ENCODE peak calls at places on chromosomes 4 and X, in four cellular contexts. One of them, this sample, is unnamed. For H3K27me3, the result is how much of the 10 kb centered on the place peaks cover.

GRCh38 chrX:3585719-3586118 is 127.7 kb downstream of the PRKX start:
- DNase-seq in cardiac muscle cell: no peak
- DNase-seq in A673: no peak
- DNase-seq in GM23248: peak
- DNase-seq in this sample: no peak

GRCh38 chr4:65566473-65566872 is 103.8 kb downstream of the EPHA5 start:
- DNase-seq in cardiac muscle cell: no peak
- DNase-seq in A673: peak
- DNase-seq in GM23248: no peak
- DNase-seq in this sample: peak

GRCh38 chrX:122572461-122572860 is 611.6 kb upstream of the GRIA3 start:
- DNase-seq in GM23248: peak
- DNase-seq in A673: no peak
- DNase-seq in cardiac muscle cell: no peak
- DNase-seq in this sample: no peak

GRCh38 chrX:144730486-144730885 is 516.8 kb upstream of the SPANXN1 start:
- DNase-seq in A673: no peak
- DNase-seq in cardiac muscle cell: peak
- DNase-seq in GM23248: no peak
- DNase-seq in this sample: no peak

GRCh38 chr4:73619351-73619750 is 885 bp downstream of the RASSF6 start:
- DNase-seq in cardiac muscle cell: no peak
- DNase-seq in A673: no peak
- DNase-seq in GM23248: no peak
- DNase-seq in this sample: no peak

GRCh38 chrX:110847334-110847733 is 51.7 kb upstream of the CHRDL1 start:
- DNase-seq in GM23248: peak
- DNase-seq in A673: peak
- DNase-seq in cardiac muscle cell: peak
- DNase-seq in this sample: no peak

GRCh38 chrX:47991263-47992092 is 12.3 kb downstream of the ZNF182 start:
- DNase-seq in A673: no peak
- DNase-seq in GM23248: peak
- DNase-seq in cardiac muscle cell: peak
- DNase-seq in this sample: no peak

GRCh38 chrX:56813318-56813837 is 84.3 kb downstream of the NBDY start:
- DNase-seq in A673: no peak
- DNase-seq in GM23248: peak
- DNase-seq in cardiac muscle cell: peak
- DNase-seq in this sample: peak

GRCh38 chr4:101954351-101954750 is 163.8 kb downstream of the BANK1 start:
- DNase-seq in cardiac muscle cell: no peak
- DNase-seq in GM23248: peak
- DNase-seq in A673: no peak
- DNase-seq in this sample: no peak

GRCh38 chr4:98961770-98962169 is 32.8 kb upstream of the EIF4E start:
- DNase-seq in GM23248: no peak
- DNase-seq in A673: no peak
- DNase-seq in cardiac muscle cell: no peak
- DNase-seq in this sample: no peak

GRCh38 chrX:17710836-17711235 is 26.5 kb upstream of the SCML1 start:
- DNase-seq in GM23248: no peak
- DNase-seq in cardiac muscle cell: no peak
- DNase-seq in A673: no peak
- DNase-seq in this sample: no peak

GRCh38 chrX:17703201-17703600 is 34.1 kb upstream of the SCML1 start:
- DNase-seq in cardiac muscle cell: no peak
- DNase-seq in A673: no peak
- DNase-seq in GM23248: no peak
- DNase-seq in this sample: no peak

GRCh38 chrX:17705211-17705610 is 32.1 kb upstream of the SCML1 start:
- DNase-seq in A673: no peak
- DNase-seq in cardiac muscle cell: no peak
- DNase-seq in GM23248: no peak
- DNase-seq in this sample: no peak

GRCh38 chrX:17706676-17707075 is 30.6 kb upstream of the SCML1 start:
- DNase-seq in cardiac muscle cell: peak
- DNase-seq in GM23248: peak
- DNase-seq in A673: no peak
- DNase-seq in this sample: no peak

DNA sequence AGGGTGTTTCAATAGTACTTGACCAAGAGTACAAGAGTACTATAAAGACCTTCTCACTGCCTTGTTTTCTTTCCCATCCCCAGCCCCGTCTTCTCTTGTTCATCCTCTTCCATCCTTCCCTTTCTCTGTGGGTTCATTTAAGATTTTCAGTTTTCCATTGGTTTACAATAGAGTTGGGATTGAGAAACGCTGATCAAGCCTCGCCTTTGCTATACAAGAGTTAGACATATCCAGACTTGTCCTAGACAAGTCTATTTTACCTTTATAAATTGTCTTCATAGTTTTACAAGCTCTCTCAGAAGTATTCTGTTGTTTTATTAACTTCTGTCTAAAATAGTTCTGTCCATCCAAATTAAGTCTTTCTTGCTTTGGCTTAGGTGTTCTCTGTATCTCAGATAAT is 29.6 kb upstream of the SCML1 start:
- DNase-seq in GM23248: no peak
- DNase-seq in cardiac muscle cell: no peak
- DNase-seq in A673: no peak
- DNase-seq in this sample: no peak
- H3K27me3 ChIP-seq in GM23248: under half
- H3K27me3 ChIP-seq in cardiac muscle cell: under half
- H3K27me3 ChIP-seq in A673: under half
- H3K27me3 ChIP-seq in this sample: under half

GRCh38 chr4:43362875-43363636 is 470.5 kb downstream of the GRXCR1 start:
- DNase-seq in cardiac muscle cell: no peak
- DNase-seq in GM23248: no peak
- DNase-seq in A673: no peak
- DNase-seq in this sample: no peak
- H3K27me3 ChIP-seq in cardiac muscle cell: under half
- H3K27me3 ChIP-seq in GM23248: under half
- H3K27me3 ChIP-seq in A673: under half
- H3K27me3 ChIP-seq in this sample: under half

GRCh38 chrX:114583646-114584433 is at the start of gene HTR2C:
- DNase-seq in A673: no peak
- DNase-seq in cardiac muscle cell: no peak
- DNase-seq in GM23248: no peak
- DNase-seq in this sample: no peak

GRCh38 chrX:114584983-114585842 is 1.3 kb downstream of the HTR2C start:
- DNase-seq in cardiac muscle cell: no peak
- DNase-seq in GM23248: no peak
- DNase-seq in A673: no peak
- DNase-seq in this sample: no peak

GRCh38 chrX:114582698-114583395 is 1.0 kb upstream of the HTR2C start:
- DNase-seq in cardiac muscle cell: no peak
- DNase-seq in GM23248: no peak
- DNase-seq in A673: no peak
- DNase-seq in this sample: no peak

GRCh38 chrX:114582264-114582632 is 1.6 kb upstream of the HTR2C start:
- DNase-seq in A673: no peak
- DNase-seq in cardiac muscle cell: no peak
- DNase-seq in GM23248: no peak
- DNase-seq in this sample: no peak

DNA sequence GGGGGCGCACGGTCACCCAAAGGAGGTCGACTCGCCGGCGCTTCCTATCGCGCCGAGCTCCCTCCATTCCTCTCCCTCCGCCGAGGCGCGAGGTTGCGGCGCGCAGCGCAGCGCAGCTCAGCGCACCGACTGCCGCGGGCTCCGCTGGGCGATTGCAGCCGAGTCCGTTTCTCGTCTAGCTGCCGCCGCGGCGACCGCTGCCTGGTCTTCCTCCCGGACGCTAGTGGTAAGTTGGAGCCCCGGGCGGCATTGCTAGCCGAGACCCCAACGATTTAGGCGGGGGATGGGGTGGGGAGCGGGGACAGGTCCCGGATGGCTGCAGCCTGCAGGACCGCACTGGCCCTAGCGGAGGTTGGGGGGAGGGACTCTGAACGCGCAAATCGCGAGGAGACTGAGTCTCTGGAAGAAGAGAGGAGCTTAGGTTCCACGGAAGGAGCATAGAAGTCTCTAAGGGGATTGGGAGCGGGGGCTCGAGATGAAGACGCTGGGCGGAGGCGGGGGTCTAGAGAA is 603 bp downstream of the HTR2C start:
- DNase-seq in A673: no peak
- DNase-seq in GM23248: peak
- DNase-seq in cardiac muscle cell: peak
- DNase-seq in this sample: no peak
- H3K27me3 ChIP-seq in A673: half or more
- H3K27me3 ChIP-seq in GM23248: under half
- H3K27me3 ChIP-seq in cardiac muscle cell: half or more
- H3K27me3 ChIP-seq in this sample: under half

DNA sequence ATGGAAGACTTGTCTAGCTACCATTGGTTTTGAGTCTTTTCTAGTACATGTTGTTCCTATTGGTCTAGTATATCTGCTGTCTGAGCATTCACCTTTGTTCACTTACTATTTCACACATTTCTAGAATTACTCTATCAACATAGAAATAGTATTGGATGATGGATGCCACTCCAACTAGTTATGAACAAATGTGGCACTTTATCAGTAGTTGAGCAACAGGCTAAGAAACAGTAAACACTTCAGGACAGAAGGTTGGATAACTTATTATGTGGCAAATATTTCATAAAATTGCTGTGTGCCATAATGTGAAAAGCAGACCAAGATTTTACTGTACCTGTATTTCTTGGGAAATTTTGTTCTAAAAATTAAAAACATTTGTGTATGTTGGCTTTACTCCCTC is 42.4 kb upstream of the GLRA3 start:
- DNase-seq in A673: no peak
- DNase-seq in GM23248: no peak
- DNase-seq in cardiac muscle cell: no peak
- DNase-seq in this sample: no peak
- H3K27me3 ChIP-seq in A673: under half
- H3K27me3 ChIP-seq in GM23248: under half
- H3K27me3 ChIP-seq in cardiac muscle cell: under half
- H3K27me3 ChIP-seq in this sample: under half

This sample was measured in DND-41.